ENCODE peak calls at places on chromosomes 4 and X, in four cellular contexts. One of them, this sample, is unnamed.

GRCh38 chr4:184262901-184263300 is 45.2 kb upstream of the ENPP6 start:
- DNase-seq in brain microvascular endothelial cell: peak; percentile 57
- DNase-seq in central memory CD4-positive, alpha-beta T cell: no peak
- DNase-seq in nephron progenitor cell: no peak
- DNase-seq in this sample: no peak

GRCh38 chr4:82748176-82748575 is 50.4 kb downstream of the SCD5 start:
- DNase-seq in brain microvascular endothelial cell: no peak
- DNase-seq in central memory CD4-positive, alpha-beta T cell: no peak
- DNase-seq in nephron progenitor cell: no peak
- DNase-seq in this sample: no peak

GRCh38 chr4:47207555-47207954 is 176.2 kb downstream of the GABRB1 start:
- DNase-seq in brain microvascular endothelial cell: no peak
- DNase-seq in central memory CD4-positive, alpha-beta T cell: no peak
- DNase-seq in nephron progenitor cell: no peak
- DNase-seq in this sample: no peak

GRCh38 chrX:101136235-101136634 is 38.2 kb downstream of the CENPI start:
- DNase-seq in brain microvascular endothelial cell: no peak
- DNase-seq in central memory CD4-positive, alpha-beta T cell: no peak
- DNase-seq in nephron progenitor cell: no peak
- DNase-seq in this sample: no peak

GRCh38 chr4:74056858-74057562 is 18.5 kb upstream of the CXCL3 start:
- DNase-seq in brain microvascular endothelial cell: peak; percentile 13
- DNase-seq in central memory CD4-positive, alpha-beta T cell: no peak
- DNase-seq in nephron progenitor cell: no peak
- DNase-seq in this sample: peak; percentile 51

GRCh38 chrX:75155454-75155829 is 641 bp downstream of the ABCB7 start:
- DNase-seq in brain microvascular endothelial cell: no peak
- DNase-seq in central memory CD4-positive, alpha-beta T cell: peak; percentile 1
- DNase-seq in nephron progenitor cell: no peak
- DNase-seq in this sample: peak; percentile 1

GRCh38 chrX:21802054-21802660 is 37.3 kb upstream of the MBTPS2 start:
- DNase-seq in brain microvascular endothelial cell: no peak
- DNase-seq in central memory CD4-positive, alpha-beta T cell: no peak
- DNase-seq in nephron progenitor cell: no peak
- DNase-seq in this sample: no peak

GRCh38 chrX:103533428-103534216 is 14.3 kb upstream of the RAB40A start:
- DNase-seq in brain microvascular endothelial cell: peak; percentile 65
- DNase-seq in central memory CD4-positive, alpha-beta T cell: peak; percentile 56
- DNase-seq in nephron progenitor cell: peak; percentile 82
- DNase-seq in this sample: peak; percentile 9